ENCODE peak calls at places on chromosomes 6 and 20, in seven cellular contexts. One of them, this sample, is unnamed.

GRCh38 chr6:157715766-157716171 is 107.3 kb upstream of the SNX9 start:
- DNase-seq in CD8-positive, alpha-beta memory T cell: no peak
- DNase-seq in CD4-positive, alpha-beta T cell: no peak
- DNase-seq in GM23248: peak
- DNase-seq in heart right ventricle: peak
- DNase-seq in H9: no peak
- DNase-seq in heart left ventricle: peak
- DNase-seq in this sample: no peak

GRCh38 chr20:31740208-31740607 is 1.1 kb downstream of the TPX2 start:
- DNase-seq in CD8-positive, alpha-beta memory T cell: no peak
- DNase-seq in CD4-positive, alpha-beta T cell: no peak
- DNase-seq in GM23248: peak
- DNase-seq in heart right ventricle: no peak
- DNase-seq in H9: no peak
- DNase-seq in heart left ventricle: no peak
- DNase-seq in this sample: no peak

GRCh38 chr6:26401987-26402658 is at the start of gene BTN3A1:
- DNase-seq in CD8-positive, alpha-beta memory T cell: peak
- DNase-seq in CD4-positive, alpha-beta T cell: peak
- DNase-seq in GM23248: peak
- DNase-seq in heart right ventricle: peak
- DNase-seq in H9: peak
- DNase-seq in heart left ventricle: peak
- DNase-seq in this sample: peak

GRCh38 chr6:106702046-106702445 is 72.7 kb downstream of the QRSL1 start:
- DNase-seq in CD8-positive, alpha-beta memory T cell: no peak
- DNase-seq in CD4-positive, alpha-beta T cell: no peak
- DNase-seq in GM23248: no peak
- DNase-seq in heart right ventricle: no peak
- DNase-seq in H9: no peak
- DNase-seq in heart left ventricle: no peak
- DNase-seq in this sample: no peak

GRCh38 chr20:14334306-14334930 is 3.0 kb downstream of the FLRT3 start:
- DNase-seq in CD8-positive, alpha-beta memory T cell: no peak
- DNase-seq in CD4-positive, alpha-beta T cell: no peak
- DNase-seq in GM23248: peak
- DNase-seq in heart right ventricle: no peak
- DNase-seq in H9: peak
- DNase-seq in heart left ventricle: no peak
- DNase-seq in this sample: peak

GRCh38 chr20:53786445-53787267 is 193.0 kb upstream of the ZNF217 start:
- DNase-seq in CD8-positive, alpha-beta memory T cell: no peak
- DNase-seq in CD4-positive, alpha-beta T cell: no peak
- DNase-seq in GM23248: peak
- DNase-seq in heart right ventricle: no peak
- DNase-seq in H9: no peak
- DNase-seq in heart left ventricle: no peak
- DNase-seq in this sample: no peak

GRCh38 chr6:138036955-138037592 is 70.1 kb downstream of the PERP start:
- DNase-seq in CD8-positive, alpha-beta memory T cell: no peak
- DNase-seq in CD4-positive, alpha-beta T cell: no peak
- DNase-seq in GM23248: peak
- DNase-seq in heart right ventricle: no peak
- DNase-seq in H9: no peak
- DNase-seq in heart left ventricle: no peak
- DNase-seq in this sample: no peak

GRCh38 chr6:1227935-1228753 is 83.8 kb upstream of the FOXQ1 start:
- DNase-seq in CD8-positive, alpha-beta memory T cell: no peak
- DNase-seq in CD4-positive, alpha-beta T cell: no peak
- DNase-seq in GM23248: no peak
- DNase-seq in heart right ventricle: no peak
- DNase-seq in H9: no peak
- DNase-seq in heart left ventricle: no peak
- DNase-seq in this sample: no peak

GRCh38 chr6:131281471-131282270 is 146.4 kb downstream of the AKAP7 start:
- DNase-seq in CD8-positive, alpha-beta memory T cell: peak
- DNase-seq in CD4-positive, alpha-beta T cell: peak
- DNase-seq in GM23248: peak
- DNase-seq in heart right ventricle: peak
- DNase-seq in H9: peak
- DNase-seq in heart left ventricle: no peak
- DNase-seq in this sample: peak

GRCh38 chr20:1317545-1318255 is 11.2 kb downstream of the SDCBP2 start:
- DNase-seq in CD8-positive, alpha-beta memory T cell: no peak
- DNase-seq in CD4-positive, alpha-beta T cell: no peak
- DNase-seq in GM23248: no peak
- DNase-seq in heart right ventricle: no peak
- DNase-seq in H9: no peak
- DNase-seq in heart left ventricle: no peak
- DNase-seq in this sample: no peak

GRCh38 chr6:48213076-48213788 is 102.2 kb upstream of the PTCHD4 start:
- DNase-seq in CD8-positive, alpha-beta memory T cell: no peak
- DNase-seq in CD4-positive, alpha-beta T cell: no peak
- DNase-seq in GM23248: no peak
- DNase-seq in heart right ventricle: no peak
- DNase-seq in H9: no peak
- DNase-seq in heart left ventricle: no peak
- DNase-seq in this sample: no peak

GRCh38 chr6:147662639-147663038 is 154.1 kb downstream of the SAMD5 start:
- DNase-seq in CD8-positive, alpha-beta memory T cell: no peak
- DNase-seq in CD4-positive, alpha-beta T cell: no peak
- DNase-seq in GM23248: no peak
- DNase-seq in heart right ventricle: no peak
- DNase-seq in H9: no peak
- DNase-seq in heart left ventricle: no peak
- DNase-seq in this sample: no peak
- H3K27ac ChIP-seq in CD8-positive, alpha-beta memory T cell: no peak
- H3K27ac ChIP-seq in CD4-positive, alpha-beta T cell: no peak
- H3K27ac ChIP-seq in GM23248: no peak
- H3K27ac ChIP-seq in heart right ventricle: no peak
- H3K27ac ChIP-seq in H9: no peak
- H3K27ac ChIP-seq in heart left ventricle: no peak
- H3K27ac ChIP-seq in this sample: no peak

GRCh38 chr20:4898282-4898681 is 103.0 kb downstream of the SLC23A2 start:
- DNase-seq in CD8-positive, alpha-beta memory T cell: no peak
- DNase-seq in CD4-positive, alpha-beta T cell: no peak
- DNase-seq in GM23248: peak
- DNase-seq in heart right ventricle: no peak
- DNase-seq in H9: no peak
- DNase-seq in heart left ventricle: no peak
- DNase-seq in this sample: no peak
- H3K27ac ChIP-seq in CD8-positive, alpha-beta memory T cell: no peak
- H3K27ac ChIP-seq in CD4-positive, alpha-beta T cell: no peak
- H3K27ac ChIP-seq in GM23248: peak
- H3K27ac ChIP-seq in heart right ventricle: no peak
- H3K27ac ChIP-seq in H9: no peak
- H3K27ac ChIP-seq in heart left ventricle: no peak
- H3K27ac ChIP-seq in this sample: peak

DNA sequence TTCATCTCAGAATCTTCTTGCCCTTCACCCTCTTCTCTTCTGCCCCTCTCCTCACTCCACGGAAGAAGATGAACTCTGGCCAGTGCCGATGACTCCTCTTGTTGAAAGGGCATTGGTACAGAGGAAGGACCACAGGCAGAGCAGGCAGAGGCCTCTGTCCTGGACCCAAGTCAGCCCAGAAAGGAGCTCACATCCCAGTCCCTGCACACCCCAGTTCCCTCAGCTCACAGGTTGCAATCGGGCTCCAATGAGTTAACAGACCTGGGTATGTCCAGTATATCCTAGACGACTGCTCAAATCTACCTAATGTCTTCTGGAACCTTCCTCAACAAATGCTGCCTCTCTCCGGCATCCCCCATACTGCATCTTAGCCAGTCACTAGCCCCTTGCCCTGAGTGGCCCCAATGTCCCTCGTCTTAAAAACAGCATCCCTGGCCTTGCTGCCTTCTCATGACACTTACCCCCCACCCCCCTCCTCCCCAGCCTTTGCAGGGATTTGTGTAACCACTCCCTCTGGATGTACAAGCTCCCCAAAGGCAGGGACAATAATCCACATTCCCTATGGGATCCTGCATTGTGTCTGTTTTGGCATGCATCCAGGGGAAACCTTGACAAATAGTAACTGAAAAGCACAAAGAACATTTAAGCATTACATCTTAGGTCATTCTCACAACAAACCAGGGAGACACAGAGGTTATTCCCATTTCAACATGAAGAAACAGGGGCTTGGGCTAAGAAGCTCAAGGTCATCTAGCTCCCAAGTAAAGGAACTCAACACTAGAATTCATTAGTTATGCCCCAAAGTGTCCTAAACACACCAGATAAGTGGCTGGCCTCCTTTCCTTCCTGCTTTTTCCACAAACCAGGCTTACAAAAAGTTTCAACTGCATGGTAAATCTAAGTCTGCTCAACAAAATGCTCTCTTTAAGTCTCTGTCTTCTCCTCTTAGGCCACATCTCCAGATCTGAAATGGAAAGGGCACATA is 45.1 kb downstream of the TRERF1 start:
- DNase-seq in CD8-positive, alpha-beta memory T cell: no peak
- DNase-seq in CD4-positive, alpha-beta T cell: no peak
- DNase-seq in GM23248: peak
- DNase-seq in heart right ventricle: peak
- DNase-seq in H9: no peak
- DNase-seq in heart left ventricle: no peak
- DNase-seq in this sample: no peak
- H3K27ac ChIP-seq in CD8-positive, alpha-beta memory T cell: no peak
- H3K27ac ChIP-seq in CD4-positive, alpha-beta T cell: no peak
- H3K27ac ChIP-seq in GM23248: peak
- H3K27ac ChIP-seq in heart right ventricle: peak
- H3K27ac ChIP-seq in H9: no peak
- H3K27ac ChIP-seq in heart left ventricle: no peak
- H3K27ac ChIP-seq in this sample: no peak

GRCh38 chr20:36601546-36601945 is 4.0 kb upstream of the RAB5IF start:
- DNase-seq in CD8-positive, alpha-beta memory T cell: no peak
- DNase-seq in CD4-positive, alpha-beta T cell: no peak
- DNase-seq in GM23248: no peak
- DNase-seq in heart right ventricle: no peak
- DNase-seq in H9: no peak
- DNase-seq in heart left ventricle: no peak
- DNase-seq in this sample: no peak

GRCh38 chr20:36607586-36608387 is 2.2 kb downstream of the RAB5IF start:
- DNase-seq in CD8-positive, alpha-beta memory T cell: no peak
- DNase-seq in CD4-positive, alpha-beta T cell: no peak
- DNase-seq in GM23248: peak
- DNase-seq in heart right ventricle: no peak
- DNase-seq in H9: no peak
- DNase-seq in heart left ventricle: no peak
- DNase-seq in this sample: no peak

GRCh38 chr20:36605309-36606170 is at the start of gene RAB5IF:
- DNase-seq in CD8-positive, alpha-beta memory T cell: peak
- DNase-seq in CD4-positive, alpha-beta T cell: peak
- DNase-seq in GM23248: peak
- DNase-seq in heart right ventricle: peak
- DNase-seq in H9: peak
- DNase-seq in heart left ventricle: peak
- DNase-seq in this sample: peak

GRCh38 chr20:36604952-36605308 is 649 bp upstream of the RAB5IF start:
- DNase-seq in CD8-positive, alpha-beta memory T cell: peak
- DNase-seq in CD4-positive, alpha-beta T cell: peak
- DNase-seq in GM23248: no peak
- DNase-seq in heart right ventricle: peak
- DNase-seq in H9: no peak
- DNase-seq in heart left ventricle: peak
- DNase-seq in this sample: no peak

GRCh38 chr20:36606171-36607116 is 865 bp downstream of the RAB5IF start:
- DNase-seq in CD8-positive, alpha-beta memory T cell: no peak
- DNase-seq in CD4-positive, alpha-beta T cell: no peak
- DNase-seq in GM23248: peak
- DNase-seq in heart right ventricle: peak
- DNase-seq in H9: no peak
- DNase-seq in heart left ventricle: no peak
- DNase-seq in this sample: no peak
- H3K27ac ChIP-seq in CD8-positive, alpha-beta memory T cell: peak
- H3K27ac ChIP-seq in CD4-positive, alpha-beta T cell: peak
- H3K27ac ChIP-seq in GM23248: peak
- H3K27ac ChIP-seq in heart right ventricle: peak
- H3K27ac ChIP-seq in H9: no peak
- H3K27ac ChIP-seq in heart left ventricle: no peak
- H3K27ac ChIP-seq in this sample: peak